ENCODE peak calls at places on chromosomes 13 and 19, in six cellular contexts. A, J, S, O, R and H are unnamed samples.

GRCh38 chr19:27774827-27775226 is 1438.1 kb downstream of the UQCRFS1 start:
- DNase-seq in A (no peak), J (no peak), S (no peak), O (no peak), R (no peak), H (no peak)

GRCh38 chr13:31896427-31896826 is 135.1 kb upstream of the FRY start:
- DNase-seq in A (no peak), J (no peak), S (no peak), O (no peak), R (no peak), H (no peak)

GRCh38 chr13:113109151-113110047 is 3.8 kb downstream of the F7 start:
- DNase-seq in A (no peak), J (no peak), S (peak; percentile 11), O (no peak), R (no peak), H (no peak)

GRCh38 chr13:58992478-58993042 is 1171.2 kb downstream of the DIAPH3 start:
- DNase-seq in A (no peak), J (no peak), S (no peak), O (no peak), R (no peak), H (no peak)

GRCh38 chr13:114049026-114049425 is 75.2 kb upstream of the C13orf46 start:
- DNase-seq in A (no peak), J (no peak), S (no peak), O (no peak), R (no peak), H (no peak)

GRCh38 chr13:21121616-21122015 is 54.7 kb downstream of the SKA3 start:
- DNase-seq in A (no peak), J (no peak), S (no peak), O (no peak), R (no peak), H (no peak)

GRCh38 chr13:75838366-75839017 is 202.4 kb downstream of the LMO7 start:
- DNase-seq in A (peak; percentile 19), J (no peak), S (no peak), O (no peak), R (no peak), H (no peak)

GRCh38 chr13:60572003-60572792 is 175.2 kb downstream of the TDRD3 start:
- DNase-seq in A (no peak), J (no peak), S (no peak), O (no peak), R (peak; percentile 23), H (no peak)

GRCh38 chr19:14094854-14095253 is 4.3 kb upstream of the SAMD1 start:
- DNase-seq in A (no peak), J (no peak), S (no peak), O (no peak), R (peak; percentile 69), H (no peak)

GRCh38 chr13:50448535-50448981 is 394.9 kb downstream of the DLEU7 start:
- DNase-seq in A (no peak), J (no peak), S (no peak), O (no peak), R (no peak), H (no peak)

GRCh38 chr13:97134364-97135095 is 87.6 kb upstream of the MBNL2 start:
- DNase-seq in A (no peak), J (no peak), S (no peak), O (no peak), R (no peak), H (no peak)

GRCh38 chr13:110830331-110830730 is 84.5 kb downstream of the ANKRD10 start:
- DNase-seq in A (no peak), J (no peak), S (no peak), O (no peak), R (no peak), H (no peak)

GRCh38 chr19:46125447-46125846 is 959 bp upstream of the IGFL3 start:
- DNase-seq in A (no peak), J (no peak), S (no peak), O (no peak), R (no peak), H (no peak)

GRCh38 chr19:45152504-45153338 is 8.1 kb downstream of the NKPD1 start:
- DNase-seq in A (peak; percentile 14), J (no peak), S (peak; percentile 52), O (peak; percentile 37), R (peak; percentile 76), H (peak; percentile 23)

GRCh38 chr19:52991484-52991883 is 22.2 kb upstream of the ERVV-1 start:
- DNase-seq in A (no peak), J (no peak), S (no peak), O (no peak), R (peak; percentile 32), H (no peak)

GRCh38 chr13:88707652-88708051 is 1036.5 kb downstream of the SLITRK5 start:
- DNase-seq in A (no peak), J (no peak), S (no peak), O (no peak), R (no peak), H (no peak)

GRCh38 chr19:55640577-55641375 is at the start of gene ZNF580:
- DNase-seq in A (peak; percentile 32), J (no peak), S (peak; percentile 67), O (peak; percentile 53), R (peak; percentile 70), H (no peak)

GRCh38 chr19:55643003-55643732 is at the start of gene ZNF581:
- DNase-seq in A (peak; percentile 56), J (no peak), S (peak; percentile 74), O (peak; percentile 73), R (peak; percentile 70), H (peak; percentile 35)

GRCh38 chr19:55642153-55643002 is 1.1 kb upstream of the ZNF581 start:
- DNase-seq in A (no peak), J (no peak), S (no peak), O (no peak), R (no peak), H (no peak)

GRCh38 chr19:55640043-55640576 is 692 bp upstream of the ZNF580 start:
- DNase-seq in A (peak; percentile 32), J (no peak), S (peak; percentile 64), O (peak; percentile 78), R (peak; percentile 73), H (peak; percentile 33)

GRCh38 chr19:55641376-55642152 is 762 bp downstream of the ZNF580 start:
- DNase-seq in A (no peak), J (no peak), S (no peak), O (no peak), R (no peak), H (no peak)
- TF ChIP-seq POLR2A in A (no peak), J (peak; percentile 54), S (peak; percentile 2), O (no peak), R (no peak), H (no peak)

GRCh38 chr19:36773223-36773579 is 594 bp upstream of the ZNF850 start:
- DNase-seq in A (no peak), J (no peak), S (no peak), O (no peak), R (no peak), H (no peak)
- H3K27ac ChIP-seq in A (peak overlapping the region; percentile 78), J (no peak overlapping the region), S (peak overlapping the region; percentile 77), O (no peak overlapping the region), R (no peak overlapping the region), H (peak overlapping the region; percentile 74)

GRCh38 chr13:43026262-43026661 is 2.9 kb downstream of the DNAJC15 start:
- DNase-seq in A (no peak), J (no peak), S (no peak), O (no peak), R (no peak), H (no peak)

GRCh38 chr13:43021926-43022670 is 1.3 kb upstream of the DNAJC15 start:
- DNase-seq in A (no peak), J (no peak), S (no peak), O (no peak), R (no peak), H (no peak)

GRCh38 chr13:43019811-43020210 is 3.6 kb upstream of the DNAJC15 start:
- DNase-seq in A (no peak), J (no peak), S (no peak), O (no peak), R (no peak), H (no peak)

GRCh38 chr13:43020794-43021193 is 2.6 kb upstream of the DNAJC15 start:
- DNase-seq in A (no peak), J (no peak), S (no peak), O (no peak), R (no peak), H (no peak)

GRCh38 chr13:43023244-43023931 is at the start of gene DNAJC15:
- DNase-seq in A (peak; percentile 58), J (peak; percentile 63), S (peak; percentile 75), O (peak; percentile 85), R (peak; percentile 73), H (peak; percentile 83)
- TF ChIP-seq POLR2A in A (no peak), J (no peak), S (peak; percentile 76), O (peak; percentile 20), R (peak; percentile 65), H (peak; percentile 48)

GRCh38 chr19:8457802-8458201 is 13.0 kb downstream of the HNRNPM start:
- DNase-seq in A (no peak), J (no peak), S (no peak), O (no peak), R (no peak), H (no peak)
- H3K27ac ChIP-seq in A (no peak overlapping the region), J (no peak overlapping the region), S (peak overlapping the region; percentile 55), O (peak overlapping the region; percentile 17), R (no peak overlapping the region), H (peak overlapping the region; percentile 74)

GRCh38 chr13:90723381-90723780 is 624.1 kb upstream of the MIR17HG start:
- DNase-seq in A (no peak), J (no peak), S (no peak), O (no peak), R (no peak), H (no peak)
- TF ChIP-seq POLR2A in A (no peak), J (no peak), S (no peak), O (no peak), R (no peak), H (no peak)

GRCh38 chr19:508204-509150 is 1.2 kb downstream of the TPGS1 start:
- DNase-seq in A (no peak), J (no peak), S (no peak), O (no peak), R (no peak), H (no peak)
- H3K27ac ChIP-seq in A (no peak overlapping the region), J (peak overlapping the region; percentile 91), S (peak overlapping the region; percentile 88), O (no peak overlapping the region), R (no peak overlapping the region), H (peak overlapping the region; percentile 99)

GRCh38 chr13:30616927-30617314 is 799 bp upstream of the USPL1 start:
- DNase-seq in A (peak; percentile 77), J (peak; percentile 78), S (peak; percentile 77), O (peak; percentile 80), R (peak; percentile 83), H (peak; percentile 71)
- TF ChIP-seq POLR2A in A (peak; percentile 87), J (peak; percentile 90), S (peak; percentile 99), O (no peak), R (peak; percentile 97), H (no peak)

GRCh38 chr13:37806666-37807065 is 62.9 kb downstream of the TRPC4 start:
- DNase-seq in A (no peak), J (no peak), S (no peak), O (no peak), R (no peak), H (no peak)

GRCh38 chr13:37816276-37816675 is 53.3 kb downstream of the TRPC4 start:
- DNase-seq in A (no peak), J (no peak), S (no peak), O (no peak), R (no peak), H (no peak)

GRCh38 chr13:37811441-37811840 is 58.1 kb downstream of the TRPC4 start:
- DNase-seq in A (no peak), J (no peak), S (no peak), O (no peak), R (no peak), H (no peak)
- H3K27ac ChIP-seq in A (no peak overlapping the region), J (no peak overlapping the region), S (no peak overlapping the region), O (no peak overlapping the region), R (no peak overlapping the region), H (no peak overlapping the region)